ENCODE peak calls at places on chromosomes 7 and 10, in five cellular contexts. F is A549, I is GM12878, M is HepG2, S is H1. Z is an unnamed sample.

GRCh38 chr10:112435013-112435619 is 11.6 kb downstream of the ZDHHC6 start:
- DNase-seq in I (no peak), F (peak), M (peak), S (no peak), Z (no peak)

GRCh38 chr10:114044251-114045070 is 795 bp downstream of the ADRB1 start:
- DNase-seq in S (peak), I (no peak), F (no peak), M (no peak), Z (no peak)

GRCh38 chr10:125797424-125797823 is 21.8 kb upstream of the MMP21 start:
- DNase-seq in F (no peak), I (no peak), S (no peak), M (no peak), Z (no peak)

GRCh38 chr7:32393861-32394260 is 96.3 kb downstream of the LSM5 start:
- DNase-seq in S (no peak), I (no peak), F (no peak), M (no peak), Z (no peak)

GRCh38 chr10:69051303-69051702 is 36.6 kb upstream of the SRGN start:
- DNase-seq in F (no peak), M (no peak), S (no peak), I (no peak), Z (no peak)

GRCh38 chr7:130024390-130024789 is 26.8 kb downstream of the ZC3HC1 start:
- DNase-seq in M (no peak), F (no peak), S (no peak), I (no peak), Z (no peak)

GRCh38 chr10:122795924-122796323 is 49.7 kb downstream of the CUZD1 start:
- DNase-seq in F (no peak), S (no peak), I (no peak), M (no peak), Z (no peak)

GRCh38 chr10:121928528-121928884 is 675 bp upstream of the ATE1 start:
- DNase-seq in M (no peak), F (no peak), I (no peak), S (no peak), Z (no peak)

GRCh38 chr10:21758239-21758638 is 224.2 kb downstream of the MLLT10 start:
- DNase-seq in M (no peak), I (no peak), S (no peak), F (no peak), Z (no peak)

GRCh38 chr7:73387221-73387828 is 46.3 kb upstream of the FZD9 start:
- DNase-seq in M (no peak), S (no peak), I (no peak), F (no peak), Z (no peak)

GRCh38 chr7:132390705-132391104 is 185.6 kb downstream of the PLXNA4 start:
- DNase-seq in F (peak), M (no peak), I (no peak), S (no peak), Z (no peak)

GRCh38 chr7:5282464-5283316 is at the start of gene SLC29A4:
- DNase-seq in F (no peak), M (no peak), S (no peak), I (no peak), Z (peak)

GRCh38 chr7:73526892-73527821 is 5.1 kb upstream of the BAZ1B start:
- DNase-seq in M (no peak), S (no peak), I (no peak), F (no peak), Z (peak)

GRCh38 chr7:98996162-98996552 is 117.8 kb downstream of the TRRAP start:
- DNase-seq in S (no peak), M (no peak), I (peak), F (no peak), Z (no peak)

GRCh38 chr7:18221377-18222290 is 194.0 kb upstream of the PRPS1L1 start:
- DNase-seq in F (no peak), I (no peak), M (no peak), S (no peak), Z (no peak)

GRCh38 chr7:141671705-141672496 is 30.1 kb downstream of the DENND11 start:
- DNase-seq in S (no peak), F (no peak), M (no peak), I (no peak), Z (no peak)

GRCh38 chr7:80940539-80941205 is 21.8 kb upstream of the SEMA3C start:
- DNase-seq in I (no peak), F (no peak), M (no peak), S (no peak), Z (no peak)

GRCh38 chr7:130936202-130936931 is 202.4 kb upstream of the KLF14 start:
- DNase-seq in I (no peak), M (no peak), S (no peak), F (no peak), Z (no peak)

GRCh38 chr10:34598972-34599371 is 216.1 kb downstream of the PARD3 start:
- DNase-seq in S (no peak), I (no peak), M (no peak), F (no peak), Z (no peak)

GRCh38 chr7:100516135-100516812 is 22.7 kb upstream of the AGFG2 start:
- DNase-seq in I (peak), S (no peak), M (peak), F (no peak), Z (no peak)

GRCh38 chr10:107474650-107475049 is 310.1 kb upstream of the SORCS1 start:
- DNase-seq in F (no peak), I (no peak), M (no peak), S (no peak), Z (no peak)

GRCh38 chr10:22791655-22792054 is 77.3 kb upstream of the PIP4K2A start:
- DNase-seq in S (no peak), F (no peak), I (no peak), M (no peak), Z (no peak)

GRCh38 chr7:83267141-83267631 is 104.5 kb upstream of the PCLO start:
- DNase-seq in F (no peak), S (no peak), I (no peak), M (no peak), Z (no peak)

GRCh38 chr7:85041599-85042216 is 145.1 kb downstream of the SEMA3D start:
- DNase-seq in S (peak), M (peak), I (peak), F (peak), Z (peak)

GRCh38 chr7:51011710-51012350 is 229.1 kb upstream of the GRB10 start:
- DNase-seq in S (peak), F (no peak), I (no peak), M (no peak), Z (no peak)

GRCh38 chr10:67015225-67015624 is 89.4 kb downstream of the LRRTM3 start:
- DNase-seq in S (no peak), F (no peak), I (no peak), M (no peak), Z (no peak)

GRCh38 chr7:104625956-104626355 is 297.6 kb downstream of the LHFPL3 start:
- DNase-seq in F (no peak), M (no peak), I (no peak), S (no peak), Z (no peak)

GRCh38 chr10:75234683-75235374 is 928 bp downstream of the COMTD1 start:
- DNase-seq in I (no peak), F (no peak), S (peak), M (no peak), Z (peak)

GRCh38 chr10:119505131-119505551 is 37.4 kb downstream of the RGS10 start:
- DNase-seq in S (no peak), M (no peak), F (no peak), I (no peak), Z (no peak)

DNA sequence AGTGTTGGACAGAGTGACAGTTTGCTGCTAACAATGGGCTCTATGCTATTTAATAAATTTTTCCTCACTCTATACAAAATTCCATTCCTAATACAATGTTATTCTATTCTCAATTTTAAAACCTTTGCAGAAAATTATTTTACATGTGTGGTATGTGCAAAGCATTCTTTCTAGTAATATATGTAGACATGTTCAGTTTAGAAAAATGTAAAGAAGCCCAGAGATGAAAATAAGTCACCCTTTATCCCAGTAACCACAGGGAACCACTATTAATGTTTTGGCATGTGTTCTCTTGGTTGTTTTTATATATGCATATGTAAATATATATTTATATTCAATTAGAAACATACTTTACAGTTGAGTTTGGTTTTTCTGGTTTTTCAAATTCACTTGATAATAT is 14.8 kb upstream of the GLCCI1 start:
- DNase-seq in S (no peak), I (no peak), F (no peak), M (no peak), Z (no peak)
- TF ChIP-seq HDAC2 in S (no peak), I (no peak), F (no peak), M (no peak), Z (no peak)

GRCh38 chr7:146764458-146764857 is 647.9 kb downstream of the CNTNAP2 start:
- DNase-seq in M (no peak), I (no peak), F (no peak), S (no peak), Z (no peak)
- TF ChIP-seq HDAC2 in M (no peak), I (no peak), F (no peak), S (no peak), Z (no peak)

GRCh38 chr7:102148799-102149198 is 137.9 kb upstream of the SH2B2 start:
- DNase-seq in S (no peak), I (no peak), F (no peak), M (no peak), Z (no peak)
- TF ChIP-seq HDAC2 in S (no peak), I (no peak), F (no peak), M (no peak), Z (no peak)

GRCh38 chr10:27445070-27445469 is 59.0 kb upstream of the RAB18 start:
- DNase-seq in F (no peak), S (no peak), I (no peak), M (no peak), Z (no peak)

GRCh38 chr10:27449571-27449970 is 54.5 kb upstream of the RAB18 start:
- DNase-seq in S (no peak), F (no peak), M (no peak), I (no peak), Z (no peak)

GRCh38 chr10:27448926-27449325 is 55.2 kb upstream of the RAB18 start:
- DNase-seq in S (no peak), F (no peak), M (peak), I (no peak), Z (no peak)

GRCh38 chr10:27447540-27447939 is 56.6 kb upstream of the RAB18 start:
- DNase-seq in I (no peak), F (no peak), S (no peak), M (no peak), Z (no peak)

DNA sequence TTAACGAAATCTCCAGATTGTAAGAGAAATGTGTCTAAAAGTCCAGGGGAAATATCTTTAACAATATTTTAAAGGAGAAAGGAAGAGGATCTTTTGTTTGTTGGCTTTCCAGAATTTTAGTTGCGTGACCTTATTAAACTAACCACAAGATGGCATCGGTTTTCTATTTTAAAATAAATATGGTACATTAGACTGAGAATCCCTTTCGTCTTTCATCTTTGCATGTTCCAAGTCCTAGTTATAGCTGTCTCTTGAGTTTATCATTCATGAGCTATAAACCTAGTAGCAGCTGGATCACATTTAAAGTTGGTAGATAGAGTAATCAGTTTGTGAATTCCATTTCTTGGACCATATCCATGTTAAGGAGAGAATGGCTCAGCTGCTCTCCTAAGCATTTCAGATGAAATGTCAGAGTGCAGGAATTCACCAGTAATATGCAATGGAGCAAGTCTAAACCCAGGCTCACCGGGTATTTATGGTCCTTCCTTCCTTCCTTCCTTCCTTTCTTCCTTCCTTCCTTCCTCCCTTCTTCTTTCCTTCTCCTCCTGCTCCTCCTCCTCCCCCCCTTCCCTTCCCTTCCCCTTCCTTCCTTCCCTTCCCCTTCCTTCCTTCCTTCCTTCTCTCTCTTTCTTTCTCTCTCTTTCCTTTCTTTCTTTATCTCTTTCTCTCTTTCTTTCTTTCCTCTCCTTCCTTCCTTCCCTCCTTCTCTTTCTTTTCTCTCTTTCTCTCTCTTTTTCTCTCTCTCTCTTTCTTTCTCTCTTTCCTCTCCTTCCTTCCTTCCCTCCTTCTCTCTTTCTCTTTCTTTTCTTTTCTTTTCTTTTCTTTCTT is 57.8 kb upstream of the RAB18 start:
- DNase-seq in I (no peak), S (no peak), M (peak), F (peak), Z (no peak)
- TF ChIP-seq HDAC2 in I (no peak), S (no peak), M (no peak), F (no peak), Z (no peak)

GRCh38 chr10:117647306-117647705 is 104.8 kb downstream of the EMX2 start:
- DNase-seq in S (no peak), F (no peak), I (no peak), M (no peak), Z (no peak)
- TF ChIP-seq HDAC2 in S (no peak), F (no peak), I (no peak), M (no peak), Z (no peak)

GRCh38 chr10:93796167-93796566 is 38.4 kb downstream of the LGI1 start:
- DNase-seq in M (no peak), S (no peak), I (no peak), F (no peak), Z (no peak)

GRCh38 chr10:93788413-93789208 is 30.9 kb downstream of the LGI1 start:
- DNase-seq in M (no peak), S (no peak), I (no peak), F (no peak), Z (no peak)

GRCh38 chr10:93790454-93790853 is 32.7 kb downstream of the LGI1 start:
- DNase-seq in M (peak), F (no peak), S (no peak), I (no peak), Z (no peak)
- TF ChIP-seq HDAC2 in M (no peak), F (no peak), S (no peak), I (no peak), Z (no peak)

DNA sequence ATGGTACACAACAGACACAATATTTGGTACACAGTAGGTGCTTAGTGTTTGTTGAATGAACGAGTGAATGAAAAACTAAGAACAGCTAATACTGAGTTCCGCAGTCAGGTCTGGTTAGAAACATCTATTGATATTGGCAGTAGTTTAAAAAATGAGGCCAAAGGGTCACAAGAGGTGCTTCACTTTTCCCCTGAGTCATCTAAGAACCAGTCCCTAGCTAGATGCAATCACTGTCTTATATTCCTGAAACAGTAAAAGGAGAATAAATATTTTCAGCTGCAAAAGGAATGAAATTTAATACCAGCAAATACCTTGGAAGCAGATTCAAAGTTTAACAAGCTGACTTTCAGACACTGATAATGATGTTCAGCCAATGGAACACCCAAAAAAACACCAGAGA is 54.5 kb downstream of the SCRN1 start:
- DNase-seq in I (no peak), F (no peak), S (no peak), M (no peak), Z (no peak)
- TF ChIP-seq HDAC2 in I (no peak), F (no peak), S (no peak), M (no peak), Z (no peak)

Z was measured in K562.